ENCODE peak calls at places on chromosomes 13 and 19, in six cellular contexts. Z is lung, V is HT1080, X is astrocyte of the spinal cord, I is NCI-H1092 treated with DMSO at 0.1 percent for 48 hours, H is LHCN-M2. C is an unnamed sample.
A peak's percentile ranks its signal among the peaks of the same experiment; 100 is the strongest.

GRCh38 chr19:51690359-51691121 is 2.6 kb upstream of the SPACA6 start:
- DNase-seq in I (peak; percentile 45), H (peak; percentile 71), V (peak; percentile 60), Z (peak; percentile 62), X (peak; percentile 83), C (peak; percentile 74)

GRCh38 chr19:17405250-17406038 is at the start of gene BST2:
- DNase-seq in H (no peak), Z (peak; percentile 43), X (peak; percentile 42), I (no peak), V (peak; percentile 37), C (peak; percentile 19)

GRCh38 chr19:27925202-27925601 is 1287.7 kb downstream of the UQCRFS1 start:
- DNase-seq in I (no peak), V (no peak), Z (no peak), X (no peak), H (no peak), C (no peak)

GRCh38 chr19:27672309-27673047 is 1540.5 kb downstream of the UQCRFS1 start:
- DNase-seq in H (no peak), Z (no peak), V (no peak), X (no peak), I (no peak), C (no peak)

GRCh38 chr19:55591555-55591954 is 7.8 kb downstream of the FIZ1 start:
- DNase-seq in V (no peak), Z (no peak), I (no peak), H (no peak), X (no peak), C (no peak)

GRCh38 chr13:67726979-67727378 is 496.8 kb upstream of the PCDH9 start:
- DNase-seq in Z (no peak), X (no peak), V (peak; percentile 33), I (no peak), H (no peak), C (no peak)

GRCh38 chr19:12484011-12484370 is 625 bp downstream of the ZNF709 start:
- DNase-seq in Z (no peak), X (peak; percentile 21), H (no peak), I (no peak), V (no peak), C (no peak)

GRCh38 chr19:48915757-48916156 is 15.6 kb downstream of the NUCB1 start:
- DNase-seq in H (no peak), V (no peak), I (no peak), X (no peak), Z (no peak), C (no peak)

GRCh38 chr19:49677901-49678674 is 1.0 kb downstream of the PRMT1 start:
- DNase-seq in I (peak; percentile 48), H (peak; percentile 67), Z (peak; percentile 77), X (peak; percentile 50), V (peak; percentile 71), C (peak; percentile 44)